ENCODE peak calls at places on chromosomes 3 and 15, in ten cellular contexts. One of them, this sample, is unnamed.

GRCh38 chr3:189324538-189325138 is 152.9 kb downstream of the TPRG1 start:
- DNase-seq in fibroblast of the aortic adventitia: peak
- DNase-seq in smooth muscle cell of the brain vasculature: peak
- DNase-seq in HS-5: peak
- DNase-seq in ovary: no peak
- DNase-seq in midbrain: no peak
- DNase-seq in ELF-1: no peak
- DNase-seq in ACHN: peak
- DNase-seq in stimulated activated CD8-positive, alpha-beta memory T cell treated with anti-CD3 and anti-CD28 coated beads, Interleukin-7, amount 100 ng/mL, for 1 hour: peak
- DNase-seq in fibroblast of villous mesenchyme: peak
- DNase-seq in this sample: peak

GRCh38 chr3:172752651-172753050 is 2.1 kb downstream of the ECT2 start:
- DNase-seq in ELF-1: no peak
- DNase-seq in fibroblast of the aortic adventitia: no peak
- DNase-seq in ovary: no peak
- DNase-seq in midbrain: no peak
- DNase-seq in ACHN: no peak
- DNase-seq in smooth muscle cell of the brain vasculature: no peak
- DNase-seq in HS-5: no peak
- DNase-seq in stimulated activated CD8-positive, alpha-beta memory T cell treated with anti-CD3 and anti-CD28 coated beads, Interleukin-7, amount 100 ng/mL, for 1 hour: no peak
- DNase-seq in fibroblast of villous mesenchyme: no peak
- DNase-seq in this sample: no peak

GRCh38 chr3:32510075-32510724 is 7.5 kb upstream of the CMTM6 start:
- DNase-seq in fibroblast of villous mesenchyme: peak
- DNase-seq in midbrain: peak
- DNase-seq in ACHN: peak
- DNase-seq in HS-5: peak
- DNase-seq in ovary: peak
- DNase-seq in fibroblast of the aortic adventitia: peak
- DNase-seq in ELF-1: peak
- DNase-seq in smooth muscle cell of the brain vasculature: peak
- DNase-seq in stimulated activated CD8-positive, alpha-beta memory T cell treated with anti-CD3 and anti-CD28 coated beads, Interleukin-7, amount 100 ng/mL, for 1 hour: peak
- DNase-seq in this sample: peak

GRCh38 chr15:44010114-44010513 is 183.3 kb downstream of the WDR76 start:
- DNase-seq in ACHN: peak
- DNase-seq in midbrain: no peak
- DNase-seq in ELF-1: no peak
- DNase-seq in fibroblast of the aortic adventitia: peak
- DNase-seq in fibroblast of villous mesenchyme: peak
- DNase-seq in ovary: no peak
- DNase-seq in HS-5: no peak
- DNase-seq in smooth muscle cell of the brain vasculature: no peak
- DNase-seq in stimulated activated CD8-positive, alpha-beta memory T cell treated with anti-CD3 and anti-CD28 coated beads, Interleukin-7, amount 100 ng/mL, for 1 hour: no peak
- DNase-seq in this sample: no peak

GRCh38 chr15:78067328-78068241 is 9.9 kb downstream of the TBC1D2B start:
- DNase-seq in midbrain: no peak
- DNase-seq in fibroblast of villous mesenchyme: peak
- DNase-seq in ovary: no peak
- DNase-seq in ELF-1: peak
- DNase-seq in smooth muscle cell of the brain vasculature: no peak
- DNase-seq in HS-5: no peak
- DNase-seq in stimulated activated CD8-positive, alpha-beta memory T cell treated with anti-CD3 and anti-CD28 coated beads, Interleukin-7, amount 100 ng/mL, for 1 hour: no peak
- DNase-seq in ACHN: no peak
- DNase-seq in fibroblast of the aortic adventitia: peak
- DNase-seq in this sample: no peak

GRCh38 chr15:38528279-38528678 is 36.3 kb downstream of the RASGRP1 start:
- DNase-seq in HS-5: no peak
- DNase-seq in smooth muscle cell of the brain vasculature: no peak
- DNase-seq in ELF-1: no peak
- DNase-seq in ovary: no peak
- DNase-seq in stimulated activated CD8-positive, alpha-beta memory T cell treated with anti-CD3 and anti-CD28 coated beads, Interleukin-7, amount 100 ng/mL, for 1 hour: no peak
- DNase-seq in fibroblast of the aortic adventitia: peak
- DNase-seq in midbrain: no peak
- DNase-seq in ACHN: no peak
- DNase-seq in fibroblast of villous mesenchyme: no peak
- DNase-seq in this sample: no peak

GRCh38 chr15:67018026-67018425 is 47.4 kb upstream of the SMAD3 start:
- DNase-seq in fibroblast of the aortic adventitia: no peak
- DNase-seq in ELF-1: no peak
- DNase-seq in HS-5: no peak
- DNase-seq in ACHN: no peak
- DNase-seq in midbrain: no peak
- DNase-seq in ovary: no peak
- DNase-seq in smooth muscle cell of the brain vasculature: no peak
- DNase-seq in fibroblast of villous mesenchyme: no peak
- DNase-seq in stimulated activated CD8-positive, alpha-beta memory T cell treated with anti-CD3 and anti-CD28 coated beads, Interleukin-7, amount 100 ng/mL, for 1 hour: no peak
- DNase-seq in this sample: no peak

GRCh38 chr3:136949708-136950107 is 8.1 kb upstream of the IL20RB start:
- DNase-seq in fibroblast of the aortic adventitia: peak
- DNase-seq in fibroblast of villous mesenchyme: peak
- DNase-seq in HS-5: no peak
- DNase-seq in ACHN: no peak
- DNase-seq in ovary: no peak
- DNase-seq in ELF-1: no peak
- DNase-seq in stimulated activated CD8-positive, alpha-beta memory T cell treated with anti-CD3 and anti-CD28 coated beads, Interleukin-7, amount 100 ng/mL, for 1 hour: no peak
- DNase-seq in smooth muscle cell of the brain vasculature: no peak
- DNase-seq in midbrain: no peak
- DNase-seq in this sample: no peak

GRCh38 chr3:69764861-69765260 is 25.6 kb downstream of the MITF start:
- DNase-seq in stimulated activated CD8-positive, alpha-beta memory T cell treated with anti-CD3 and anti-CD28 coated beads, Interleukin-7, amount 100 ng/mL, for 1 hour: no peak
- DNase-seq in ELF-1: no peak
- DNase-seq in HS-5: no peak
- DNase-seq in ACHN: peak
- DNase-seq in fibroblast of the aortic adventitia: no peak
- DNase-seq in smooth muscle cell of the brain vasculature: no peak
- DNase-seq in midbrain: no peak
- DNase-seq in fibroblast of villous mesenchyme: peak
- DNase-seq in ovary: no peak
- DNase-seq in this sample: no peak

GRCh38 chr3:170734043-170734736 is 135.8 kb downstream of the RPL22L1 start:
- DNase-seq in fibroblast of the aortic adventitia: no peak
- DNase-seq in midbrain: no peak
- DNase-seq in ACHN: no peak
- DNase-seq in smooth muscle cell of the brain vasculature: no peak
- DNase-seq in ELF-1: no peak
- DNase-seq in HS-5: no peak
- DNase-seq in stimulated activated CD8-positive, alpha-beta memory T cell treated with anti-CD3 and anti-CD28 coated beads, Interleukin-7, amount 100 ng/mL, for 1 hour: no peak
- DNase-seq in fibroblast of villous mesenchyme: no peak
- DNase-seq in ovary: no peak
- DNase-seq in this sample: no peak

GRCh38 chr3:16181361-16181760 is 6.9 kb downstream of the GALNT15 start:
- DNase-seq in stimulated activated CD8-positive, alpha-beta memory T cell treated with anti-CD3 and anti-CD28 coated beads, Interleukin-7, amount 100 ng/mL, for 1 hour: no peak
- DNase-seq in ELF-1: no peak
- DNase-seq in fibroblast of villous mesenchyme: peak
- DNase-seq in fibroblast of the aortic adventitia: peak
- DNase-seq in ACHN: no peak
- DNase-seq in ovary: no peak
- DNase-seq in midbrain: no peak
- DNase-seq in HS-5: no peak
- DNase-seq in smooth muscle cell of the brain vasculature: no peak
- DNase-seq in this sample: no peak

GRCh38 chr15:71141572-71141971 is 26.3 kb downstream of the THSD4 start:
- DNase-seq in midbrain: no peak
- DNase-seq in smooth muscle cell of the brain vasculature: no peak
- DNase-seq in ACHN: no peak
- DNase-seq in ELF-1: no peak
- DNase-seq in fibroblast of villous mesenchyme: no peak
- DNase-seq in ovary: no peak
- DNase-seq in HS-5: no peak
- DNase-seq in fibroblast of the aortic adventitia: no peak
- DNase-seq in stimulated activated CD8-positive, alpha-beta memory T cell treated with anti-CD3 and anti-CD28 coated beads, Interleukin-7, amount 100 ng/mL, for 1 hour: no peak
- DNase-seq in this sample: no peak

GRCh38 chr3:158105710-158106438 is at the start of gene SHOX2:
- DNase-seq in fibroblast of the aortic adventitia: peak
- DNase-seq in ACHN: peak
- DNase-seq in stimulated activated CD8-positive, alpha-beta memory T cell treated with anti-CD3 and anti-CD28 coated beads, Interleukin-7, amount 100 ng/mL, for 1 hour: no peak
- DNase-seq in HS-5: no peak
- DNase-seq in fibroblast of villous mesenchyme: peak
- DNase-seq in ELF-1: peak
- DNase-seq in midbrain: no peak
- DNase-seq in smooth muscle cell of the brain vasculature: no peak
- DNase-seq in ovary: no peak
- DNase-seq in this sample: no peak

GRCh38 chr3:124463234-124463633 is 267.0 kb upstream of the UMPS start:
- DNase-seq in HS-5: no peak
- DNase-seq in ACHN: no peak
- DNase-seq in fibroblast of villous mesenchyme: no peak
- DNase-seq in ELF-1: no peak
- DNase-seq in midbrain: no peak
- DNase-seq in smooth muscle cell of the brain vasculature: no peak
- DNase-seq in fibroblast of the aortic adventitia: no peak
- DNase-seq in ovary: no peak
- DNase-seq in stimulated activated CD8-positive, alpha-beta memory T cell treated with anti-CD3 and anti-CD28 coated beads, Interleukin-7, amount 100 ng/mL, for 1 hour: no peak
- DNase-seq in this sample: no peak

GRCh38 chr3:4533489-4534443 is 40.6 kb downstream of the ITPR1 start:
- DNase-seq in ELF-1: peak
- DNase-seq in stimulated activated CD8-positive, alpha-beta memory T cell treated with anti-CD3 and anti-CD28 coated beads, Interleukin-7, amount 100 ng/mL, for 1 hour: no peak
- DNase-seq in ovary: no peak
- DNase-seq in smooth muscle cell of the brain vasculature: no peak
- DNase-seq in HS-5: no peak
- DNase-seq in ACHN: no peak
- DNase-seq in fibroblast of villous mesenchyme: peak
- DNase-seq in fibroblast of the aortic adventitia: no peak
- DNase-seq in midbrain: no peak
- DNase-seq in this sample: no peak

GRCh38 chr3:150317469-150317868 is 90.6 kb upstream of the TSC22D2 start:
- DNase-seq in fibroblast of villous mesenchyme: no peak
- DNase-seq in HS-5: no peak
- DNase-seq in ACHN: no peak
- DNase-seq in midbrain: no peak
- DNase-seq in smooth muscle cell of the brain vasculature: no peak
- DNase-seq in fibroblast of the aortic adventitia: no peak
- DNase-seq in stimulated activated CD8-positive, alpha-beta memory T cell treated with anti-CD3 and anti-CD28 coated beads, Interleukin-7, amount 100 ng/mL, for 1 hour: no peak
- DNase-seq in ovary: no peak
- DNase-seq in ELF-1: no peak
- DNase-seq in this sample: no peak

GRCh38 chr3:108131105-108131794 is 40.4 kb upstream of the CD47 start:
- DNase-seq in ovary: no peak
- DNase-seq in midbrain: no peak
- DNase-seq in ELF-1: no peak
- DNase-seq in ACHN: peak
- DNase-seq in smooth muscle cell of the brain vasculature: no peak
- DNase-seq in HS-5: peak
- DNase-seq in stimulated activated CD8-positive, alpha-beta memory T cell treated with anti-CD3 and anti-CD28 coated beads, Interleukin-7, amount 100 ng/mL, for 1 hour: no peak
- DNase-seq in fibroblast of villous mesenchyme: peak
- DNase-seq in fibroblast of the aortic adventitia: peak
- DNase-seq in this sample: no peak

GRCh38 chr3:140206196-140207040 is 271.4 kb downstream of the CLSTN2 start:
- DNase-seq in fibroblast of the aortic adventitia: peak
- DNase-seq in ELF-1: peak
- DNase-seq in smooth muscle cell of the brain vasculature: peak
- DNase-seq in midbrain: no peak
- DNase-seq in HS-5: no peak
- DNase-seq in stimulated activated CD8-positive, alpha-beta memory T cell treated with anti-CD3 and anti-CD28 coated beads, Interleukin-7, amount 100 ng/mL, for 1 hour: no peak
- DNase-seq in ovary: no peak
- DNase-seq in ACHN: peak
- DNase-seq in fibroblast of villous mesenchyme: peak
- DNase-seq in this sample: no peak

GRCh38 chr3:98398513-98398912 is 8.0 kb downstream of the OR5K3 start:
- DNase-seq in fibroblast of the aortic adventitia: no peak
- DNase-seq in fibroblast of villous mesenchyme: no peak
- DNase-seq in HS-5: no peak
- DNase-seq in smooth muscle cell of the brain vasculature: no peak
- DNase-seq in midbrain: no peak
- DNase-seq in ACHN: no peak
- DNase-seq in ELF-1: no peak
- DNase-seq in stimulated activated CD8-positive, alpha-beta memory T cell treated with anti-CD3 and anti-CD28 coated beads, Interleukin-7, amount 100 ng/mL, for 1 hour: no peak
- DNase-seq in ovary: no peak
- DNase-seq in this sample: no peak

GRCh38 chr3:16127257-16127656 is 47.2 kb upstream of the GALNT15 start:
- DNase-seq in ELF-1: no peak
- DNase-seq in smooth muscle cell of the brain vasculature: no peak
- DNase-seq in stimulated activated CD8-positive, alpha-beta memory T cell treated with anti-CD3 and anti-CD28 coated beads, Interleukin-7, amount 100 ng/mL, for 1 hour: no peak
- DNase-seq in ACHN: no peak
- DNase-seq in HS-5: no peak
- DNase-seq in ovary: no peak
- DNase-seq in fibroblast of the aortic adventitia: no peak
- DNase-seq in fibroblast of villous mesenchyme: no peak
- DNase-seq in midbrain: no peak
- DNase-seq in this sample: no peak

GRCh38 chr15:50906954-50907865 is 1.3 kb upstream of the AP4E1 start:
- DNase-seq in midbrain: no peak
- DNase-seq in ACHN: peak
- DNase-seq in stimulated activated CD8-positive, alpha-beta memory T cell treated with anti-CD3 and anti-CD28 coated beads, Interleukin-7, amount 100 ng/mL, for 1 hour: peak
- DNase-seq in ovary: no peak
- DNase-seq in smooth muscle cell of the brain vasculature: no peak
- DNase-seq in fibroblast of villous mesenchyme: no peak
- DNase-seq in fibroblast of the aortic adventitia: peak
- DNase-seq in ELF-1: no peak
- DNase-seq in HS-5: no peak
- DNase-seq in this sample: peak

GRCh38 chr15:75361361-75361988 is 6.9 kb downstream of the MAN2C1 start:
- DNase-seq in fibroblast of the aortic adventitia: no peak
- DNase-seq in ACHN: no peak
- DNase-seq in smooth muscle cell of the brain vasculature: no peak
- DNase-seq in fibroblast of villous mesenchyme: no peak
- DNase-seq in ELF-1: no peak
- DNase-seq in ovary: no peak
- DNase-seq in HS-5: no peak
- DNase-seq in stimulated activated CD8-positive, alpha-beta memory T cell treated with anti-CD3 and anti-CD28 coated beads, Interleukin-7, amount 100 ng/mL, for 1 hour: no peak
- DNase-seq in midbrain: no peak
- DNase-seq in this sample: no peak

GRCh38 chr3:45628746-45629145 is 34.2 kb downstream of the LIMD1 start:
- DNase-seq in midbrain: no peak
- DNase-seq in HS-5: no peak
- DNase-seq in ovary: no peak
- DNase-seq in stimulated activated CD8-positive, alpha-beta memory T cell treated with anti-CD3 and anti-CD28 coated beads, Interleukin-7, amount 100 ng/mL, for 1 hour: no peak
- DNase-seq in ELF-1: no peak
- DNase-seq in fibroblast of villous mesenchyme: peak
- DNase-seq in smooth muscle cell of the brain vasculature: no peak
- DNase-seq in fibroblast of the aortic adventitia: peak
- DNase-seq in ACHN: no peak
- DNase-seq in this sample: no peak

GRCh38 chr3:133871368-133872090 is 24.2 kb downstream of the RAB6B start:
- DNase-seq in fibroblast of villous mesenchyme: no peak
- DNase-seq in HS-5: no peak
- DNase-seq in stimulated activated CD8-positive, alpha-beta memory T cell treated with anti-CD3 and anti-CD28 coated beads, Interleukin-7, amount 100 ng/mL, for 1 hour: no peak
- DNase-seq in ELF-1: no peak
- DNase-seq in fibroblast of the aortic adventitia: no peak
- DNase-seq in smooth muscle cell of the brain vasculature: no peak
- DNase-seq in midbrain: no peak
- DNase-seq in ACHN: no peak
- DNase-seq in ovary: no peak
- DNase-seq in this sample: no peak

GRCh38 chr15:76983588-76984379 is 11.1 kb upstream of the PSTPIP1 start:
- DNase-seq in ELF-1: no peak
- DNase-seq in HS-5: no peak
- DNase-seq in midbrain: no peak
- DNase-seq in fibroblast of villous mesenchyme: no peak
- DNase-seq in stimulated activated CD8-positive, alpha-beta memory T cell treated with anti-CD3 and anti-CD28 coated beads, Interleukin-7, amount 100 ng/mL, for 1 hour: no peak
- DNase-seq in fibroblast of the aortic adventitia: no peak
- DNase-seq in ACHN: no peak
- DNase-seq in ovary: peak
- DNase-seq in smooth muscle cell of the brain vasculature: no peak
- DNase-seq in this sample: no peak

GRCh38 chr3:134446800-134447199 is 39.0 kb downstream of the ANAPC13 start:
- DNase-seq in smooth muscle cell of the brain vasculature: no peak
- DNase-seq in HS-5: no peak
- DNase-seq in ELF-1: no peak
- DNase-seq in ovary: no peak
- DNase-seq in midbrain: no peak
- DNase-seq in fibroblast of the aortic adventitia: peak
- DNase-seq in ACHN: no peak
- DNase-seq in fibroblast of villous mesenchyme: no peak
- DNase-seq in stimulated activated CD8-positive, alpha-beta memory T cell treated with anti-CD3 and anti-CD28 coated beads, Interleukin-7, amount 100 ng/mL, for 1 hour: no peak
- DNase-seq in this sample: no peak

GRCh38 chr3:58874248-58874741 is 175.5 kb downstream of the CFAP20DC start:
- DNase-seq in fibroblast of villous mesenchyme: no peak
- DNase-seq in ELF-1: no peak
- DNase-seq in smooth muscle cell of the brain vasculature: no peak
- DNase-seq in midbrain: no peak
- DNase-seq in fibroblast of the aortic adventitia: no peak
- DNase-seq in stimulated activated CD8-positive, alpha-beta memory T cell treated with anti-CD3 and anti-CD28 coated beads, Interleukin-7, amount 100 ng/mL, for 1 hour: no peak
- DNase-seq in HS-5: no peak
- DNase-seq in ovary: no peak
- DNase-seq in ACHN: no peak
- DNase-seq in this sample: no peak

This sample was measured in esophagus squamous epithelium.